ENCODE peak calls at places on chromosomes 13 and 19, in seven cellular contexts. E is keratinocyte, Q is A549, B is mammary epithelial cell, M is GM12864, T is Caco-2, S is AG04450. Y is an unnamed sample.

GRCh38 chr13:23572836-23573235 is 2.6 kb downstream of the TNFRSF19 start:
- DNase-seq in Q (no peak), T (no peak), M (no peak), S (no peak), E (no peak), B (no peak), Y (no peak)

GRCh38 chr13:79749985-79750551 is 269.1 kb downstream of the NDFIP2 start:
- DNase-seq in S (peak; percentile 88), B (peak; percentile 69), M (no peak), T (peak; percentile 66), E (no peak), Q (peak; percentile 36), Y (peak; percentile 98)

GRCh38 chr13:105572401-105572800 is 963.1 kb downstream of the EFNB2 start:
- DNase-seq in T (no peak), M (no peak), E (no peak), Q (no peak), S (no peak), B (peak; percentile 33), Y (no peak)

GRCh38 chr13:39036212-39036611 is 1.7 kb downstream of the PROSER1 start:
- DNase-seq in M (no peak), B (peak; percentile 37), T (no peak), E (no peak), Q (no peak), S (no peak), Y (no peak)

GRCh38 chr13:28716511-28716910 is 2.3 kb downstream of the SLC46A3 start:
- DNase-seq in Q (peak; percentile 49), S (no peak), B (peak; percentile 78), M (no peak), T (no peak), E (peak; percentile 76), Y (no peak)

GRCh38 chr13:94657167-94657566 is 55.2 kb downstream of the SOX21 start:
- DNase-seq in S (no peak), M (no peak), Q (no peak), B (peak; percentile 50), E (no peak), T (no peak), Y (no peak)

GRCh38 chr19:13228561-13228960 is 78.3 kb downstream of the IER2 start:
- DNase-seq in M (no peak), B (no peak), S (no peak), E (no peak), T (no peak), Q (peak; percentile 33), Y (no peak)

GRCh38 chr13:73090116-73090811 is 31.5 kb downstream of the KLF5 start:
- DNase-seq in B (peak; percentile 91), S (peak; percentile 48), M (no peak), Q (peak; percentile 91), T (peak; percentile 92), E (no peak), Y (peak; percentile 19)

GRCh38 chr19:38742296-38742695 is 2.0 kb downstream of the CAPN12 start:
- DNase-seq in E (no peak), S (no peak), M (no peak), Q (no peak), T (peak; percentile 31), B (peak; percentile 0), Y (no peak)

GRCh38 chr19:46717716-46718143 is 816 bp upstream of the PRKD2 start:
- DNase-seq in M (no peak), T (no peak), S (no peak), B (no peak), E (no peak), Q (no peak), Y (no peak)

GRCh38 chr19:2308114-2308556 is at the start of gene LINGO3:
- DNase-seq in Q (no peak), E (no peak), S (no peak), T (no peak), M (no peak), B (no peak), Y (no peak)
- H3K4me3 ChIP-seq in Q (peak within 1 kb of the TSS; percentile 30), E (no peak within 1 kb of the TSS), S (peak within 1 kb of the TSS; percentile 41), T (peak within 1 kb of the TSS; percentile 70), M (no peak within 1 kb of the TSS), B (peak within 1 kb of the TSS; percentile 34), Y (peak within 1 kb of the TSS; percentile 38)

GRCh38 chr13:45441633-45442032 is 23.1 kb upstream of the COG3 start:
- DNase-seq in B (peak; percentile 79), Q (peak; percentile 16), E (no peak), M (no peak), S (no peak), T (no peak), Y (no peak)
- TF ChIP-seq CTCF in B (peak; percentile 60), Q (no peak), E (peak; percentile 52), M (peak; percentile 41), S (peak; percentile 17), T (peak; percentile 39), Y (peak; percentile 28)

GRCh38 chr19:41810301-41810700 is 13.9 kb downstream of the CEACAM3 start:
- DNase-seq in M (no peak), B (no peak), T (no peak), Q (no peak), S (no peak), E (no peak), Y (no peak)
- H3K4me3 ChIP-seq in M (no peak overlapping the region), B (no peak overlapping the region), T (no peak overlapping the region), Q (no peak overlapping the region), S (no peak overlapping the region), E (no peak overlapping the region), Y (no peak overlapping the region)

GRCh38 chr13:113458218-113459065 is 5.2 kb upstream of the ADPRHL1 start:
- DNase-seq in B (no peak), M (no peak), S (peak; percentile 13), E (no peak), Q (peak; percentile 21), T (no peak), Y (no peak)
- TF ChIP-seq CTCF in B (peak; percentile 41), M (peak; percentile 46), S (peak; percentile 64), E (peak; percentile 43), Q (peak; percentile 25), T (peak; percentile 41), Y (peak; percentile 34)

DNA sequence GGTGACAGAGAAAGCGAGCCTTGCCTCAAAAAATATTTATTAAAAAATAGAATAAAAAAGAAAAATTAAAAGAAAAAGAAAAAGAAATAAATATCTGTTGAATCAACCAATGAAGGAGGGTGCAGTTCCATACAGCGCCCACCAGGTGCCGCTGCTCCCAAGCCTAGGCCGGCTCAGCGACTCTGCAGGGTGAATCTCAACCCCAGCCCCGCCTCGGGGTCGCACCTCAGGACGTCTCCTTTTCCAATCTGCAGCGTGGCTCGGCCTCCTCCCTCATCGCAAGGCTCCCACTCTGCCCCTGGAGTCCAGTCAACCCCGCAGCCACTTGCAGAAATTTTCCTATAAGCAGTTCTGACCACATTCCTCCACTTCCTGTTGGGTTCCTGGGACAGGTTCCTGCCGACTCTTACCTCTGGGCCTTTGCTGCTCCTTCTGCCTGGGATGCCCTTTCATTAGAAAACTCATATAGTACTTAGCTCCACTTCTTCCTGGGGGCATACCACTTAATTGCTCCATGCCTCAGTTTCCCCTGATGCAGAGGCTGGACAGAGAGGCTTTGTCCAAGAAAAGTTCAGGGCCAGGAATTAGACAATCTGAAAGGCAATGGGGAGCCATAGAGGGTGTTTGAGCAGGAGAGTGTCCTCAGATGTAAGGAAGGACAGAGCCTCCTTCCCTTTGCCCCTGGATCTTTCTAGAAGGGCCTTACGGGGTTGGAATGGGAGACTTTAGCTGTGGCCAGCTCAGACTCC is 24.3 kb downstream of the NFILZ start:
- DNase-seq in T (peak; percentile 58), S (no peak), Q (peak; percentile 69), E (no peak), B (peak; percentile 16), M (no peak), Y (no peak)
- H3K4me3 ChIP-seq in T (no peak overlapping the region), S (no peak overlapping the region), Q (no peak overlapping the region), E (no peak overlapping the region), B (no peak overlapping the region), M (no peak overlapping the region), Y (peak overlapping the region; percentile 32)

GRCh38 chr13:109273326-109273751 is 513.0 kb downstream of the IRS2 start:
- DNase-seq in B (peak; percentile 91), T (no peak), E (no peak), S (no peak), M (no peak), Q (peak; percentile 39), Y (no peak)

GRCh38 chr13:109275390-109275789 is 511.0 kb downstream of the IRS2 start:
- DNase-seq in S (no peak), M (no peak), Q (no peak), E (no peak), B (no peak), T (no peak), Y (no peak)

GRCh38 chr13:109274188-109274821 is 512.1 kb downstream of the IRS2 start:
- DNase-seq in Q (peak; percentile 74), E (no peak), S (peak; percentile 41), M (no peak), T (peak; percentile 71), B (peak; percentile 32), Y (no peak)

GRCh38 chr13:109276261-109276660 is 510.1 kb downstream of the IRS2 start:
- DNase-seq in S (no peak), Q (no peak), E (no peak), T (no peak), M (no peak), B (no peak), Y (no peak)

GRCh38 chr13:109275848-109276247 is 510.5 kb downstream of the IRS2 start:
- DNase-seq in Q (peak; percentile 79), M (no peak), S (no peak), T (peak; percentile 70), E (no peak), B (peak; percentile 40), Y (no peak)
- TF ChIP-seq CTCF in Q (no peak), M (no peak), S (peak; percentile 31), T (peak; percentile 45), E (peak; percentile 61), B (peak; percentile 52), Y (no peak)

DNA sequence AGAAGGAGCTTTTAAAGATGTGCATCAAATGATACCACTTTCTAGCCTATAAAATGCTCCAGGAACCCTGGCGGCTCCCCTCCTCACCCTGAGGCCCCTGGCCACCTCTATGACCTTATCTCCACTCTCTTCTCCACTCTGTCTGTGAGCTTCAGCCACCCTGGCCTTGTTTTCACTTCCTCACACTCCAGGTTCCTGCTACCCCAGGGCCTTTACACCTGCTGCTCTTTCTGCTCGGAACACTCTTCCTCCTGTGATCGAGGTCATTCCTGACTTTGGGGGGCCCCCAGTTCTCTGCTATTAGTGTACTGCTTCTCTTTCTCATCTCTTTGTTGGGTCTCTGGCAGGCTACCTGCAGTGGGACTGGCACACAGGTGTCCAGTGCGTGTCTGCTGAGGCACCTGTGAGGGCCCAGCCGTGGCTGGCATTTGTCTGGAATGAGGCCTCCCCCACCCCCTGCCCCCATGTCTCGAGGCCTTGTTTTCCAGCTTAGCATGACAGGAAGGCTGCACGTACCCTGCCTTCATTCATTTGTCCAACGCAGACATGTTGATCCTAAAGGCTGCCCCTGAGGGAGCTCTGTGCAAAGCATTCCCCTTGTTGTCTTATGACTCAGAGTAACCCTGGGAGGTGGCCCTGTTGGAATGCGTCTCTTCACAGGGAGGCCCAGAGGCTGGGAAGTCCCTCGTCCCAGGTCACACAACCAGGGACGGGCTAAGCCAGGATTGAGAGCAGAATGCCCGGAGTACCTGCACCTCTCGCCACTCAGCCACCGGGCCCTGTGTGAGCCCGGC is 2.3 kb downstream of the DDA1 start:
- DNase-seq in M (no peak), Q (peak; percentile 85), E (no peak), B (peak; percentile 77), T (peak; percentile 64), S (no peak), Y (no peak)
- H3K4me3 ChIP-seq in M (no peak overlapping the region), Q (peak overlapping the region; percentile 32), E (peak overlapping the region; percentile 21), B (no peak overlapping the region), T (no peak overlapping the region), S (no peak overlapping the region), Y (peak overlapping the region; percentile 8)

Y was measured in AG04449.